ENCODE peak calls at places on chromosome 9, in seven cellular contexts. N is H1, Z is HCT116, R is HepG2, W is SK-N-SH, F is K562, H is GM12878. C is an unnamed sample.

GRCh38 chr9:138022121-138022741 is 144.6 kb downstream of the CACNA1B start:
- DNase-seq in N (peak), Z (peak), R (no peak), W (peak), F (peak), H (no peak), C (no peak)

GRCh38 chr9:121169094-121169601 is 32.5 kb downstream of the RAB14 start:
- DNase-seq in N (no peak), Z (no peak), R (peak), W (peak), F (peak), H (no peak), C (peak)

GRCh38 chr9:114446036-114446435 is 58.3 kb upstream of the AKNA start:
- DNase-seq in N (no peak), Z (no peak), R (no peak), W (no peak), F (no peak), H (no peak), C (no peak)

GRCh38 chr9:128412120-128412790 is 8.4 kb upstream of the CERCAM start:
- DNase-seq in N (peak), Z (no peak), R (peak), W (peak), F (peak), H (no peak), C (no peak)

GRCh38 chr9:98045234-98046160 is 11.0 kb upstream of the NANS start:
- DNase-seq in N (no peak), Z (peak), R (peak), W (no peak), F (peak), H (peak), C (peak)

GRCh38 chr9:37929441-37929895 is 25.5 kb upstream of the SLC25A51 start:
- DNase-seq in N (no peak), Z (peak), R (no peak), W (no peak), F (no peak), H (no peak), C (no peak)

GRCh38 chr9:84170521-84171141 is 169.9 kb downstream of the SLC28A3 start:
- DNase-seq in N (no peak), Z (peak), R (peak), W (peak), F (peak), H (no peak), C (no peak)

GRCh38 chr9:112447283-112447761 is 39.3 kb upstream of the KIAA1958 start:
- DNase-seq in N (no peak), Z (no peak), R (no peak), W (no peak), F (no peak), H (no peak), C (no peak)

GRCh38 chr9:122016789-122017188 is 76.3 kb downstream of the TTLL11 start:
- DNase-seq in N (no peak), Z (no peak), R (no peak), W (no peak), F (peak), H (no peak), C (peak)

GRCh38 chr9:2220036-2220435 is 204.9 kb downstream of the SMARCA2 start:
- DNase-seq in N (no peak), Z (no peak), R (no peak), W (no peak), F (no peak), H (no peak), C (no peak)

GRCh38 chr9:34559616-34560546 is 29.6 kb downstream of the CNTFR start:
- DNase-seq in N (no peak), Z (no peak), R (peak), W (peak), F (no peak), H (no peak), C (no peak)

GRCh38 chr9:99385814-99386279 is 163.8 kb downstream of the SEC61B start:
- DNase-seq in N (no peak), Z (peak), R (no peak), W (no peak), F (no peak), H (no peak), C (no peak)

GRCh38 chr9:136100700-136101614 is 5.9 kb upstream of the NACC2 start:
- DNase-seq in N (no peak), Z (no peak), R (no peak), W (no peak), F (peak), H (no peak), C (no peak)

GRCh38 chr9:134165357-134166315 is 1.3 kb upstream of the RNU6ATAC start:
- DNase-seq in N (no peak), Z (peak), R (no peak), W (peak), F (peak), H (no peak), C (peak)

GRCh38 chr9:85536514-85536913 is 205.2 kb downstream of the AGTPBP1 start:
- DNase-seq in N (no peak), Z (no peak), R (no peak), W (no peak), F (no peak), H (no peak), C (no peak)

GRCh38 chr9:127004946-127005769 is 90.6 kb downstream of the RALGPS1 start:
- DNase-seq in N (no peak), Z (no peak), R (no peak), W (no peak), F (no peak), H (peak), C (no peak)

GRCh38 chr9:97558701-97559101 is 57.2 kb downstream of the TMOD1 start:
- DNase-seq in N (no peak), Z (no peak), R (no peak), W (no peak), F (no peak), H (no peak), C (no peak)

GRCh38 chr9:136526625-136527066 is 19.2 kb downstream of the NOTCH1 start:
- DNase-seq in N (no peak), Z (no peak), R (no peak), W (no peak), F (no peak), H (no peak), C (no peak)

GRCh38 chr9:71796368-71796767 is 28.1 kb upstream of the CEMIP2 start:
- DNase-seq in N (no peak), Z (no peak), R (no peak), W (no peak), F (no peak), H (peak), C (no peak)

GRCh38 chr9:108022246-108022935 is 532.8 kb upstream of the KLF4 start:
- DNase-seq in N (no peak), Z (no peak), R (no peak), W (no peak), F (no peak), H (no peak), C (no peak)

GRCh38 chr9:126155756-126156664 is 170.6 kb upstream of the MVB12B start:
- DNase-seq in N (no peak), Z (no peak), R (no peak), W (no peak), F (no peak), H (no peak), C (no peak)

GRCh38 chr9:8961186-8961666 is 1161.6 kb upstream of the DMAC1 start:
- DNase-seq in N (no peak), Z (no peak), R (peak), W (no peak), F (no peak), H (no peak), C (no peak)

GRCh38 chr9:22084336-22085035 is 75.4 kb upstream of the CDKN2B start:
- DNase-seq in N (no peak), Z (peak), R (peak), W (no peak), F (no peak), H (no peak), C (no peak)

GRCh38 chr9:137163101-137163661 is 6.7 kb downstream of the LRRC26 start:
- DNase-seq in N (no peak), Z (peak), R (no peak), W (no peak), F (peak), H (no peak), C (no peak)

GRCh38 chr9:105150991-105151685 is 93.3 kb upstream of the SLC44A1 start:
- DNase-seq in N (no peak), Z (no peak), R (no peak), W (no peak), F (no peak), H (no peak), C (no peak)

GRCh38 chr9:91640428-91640827 is 216.8 kb upstream of the NFIL3 start:
- DNase-seq in N (no peak), Z (no peak), R (no peak), W (no peak), F (no peak), H (no peak), C (no peak)

GRCh38 chr9:91644433-91644832 is 220.8 kb upstream of the NFIL3 start:
- DNase-seq in N (no peak), Z (no peak), R (no peak), W (no peak), F (no peak), H (no peak), C (no peak)

GRCh38 chr9:91639054-91639453 is 215.4 kb upstream of the NFIL3 start:
- DNase-seq in N (no peak), Z (no peak), R (no peak), W (no peak), F (no peak), H (no peak), C (no peak)

GRCh38 chr9:91643474-91644102 is 220.0 kb upstream of the NFIL3 start:
- DNase-seq in N (no peak), Z (no peak), R (no peak), W (no peak), F (no peak), H (no peak), C (no peak)

GRCh38 chr9:91642771-91643170 is 219.1 kb upstream of the NFIL3 start:
- DNase-seq in N (no peak), Z (no peak), R (no peak), W (no peak), F (no peak), H (no peak), C (peak)
- TF ChIP-seq JUND in N (no peak), Z (no peak), R (no peak), W (no peak), F (no peak), H (no peak), C (no peak)

DNA sequence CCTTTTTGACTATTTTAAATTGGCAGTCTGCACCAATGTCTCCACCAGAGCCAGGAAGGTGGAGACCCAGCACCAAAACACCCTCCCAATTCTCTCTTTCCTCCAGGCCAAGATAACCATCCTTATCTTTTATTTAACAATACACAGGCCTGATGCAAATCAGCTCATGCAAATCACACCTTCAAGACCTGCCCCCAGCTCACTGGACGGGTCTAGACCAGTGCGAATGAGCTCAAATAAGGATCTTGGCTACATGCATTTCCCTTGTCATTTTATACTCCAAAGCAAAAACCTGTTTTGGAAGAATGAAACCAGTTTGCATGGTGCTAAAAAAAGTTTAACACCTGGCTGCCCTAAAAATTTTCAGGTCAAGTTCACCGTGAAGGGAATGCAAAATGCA is 31.9 kb upstream of the DAPK1 start:
- DNase-seq in N (no peak), Z (no peak), R (no peak), W (no peak), F (no peak), H (no peak), C (no peak)
- TF ChIP-seq JUND in N (no peak), Z (no peak), R (no peak), W (no peak), F (no peak), H (no peak), C (no peak)

GRCh38 chr9:132288371-132288770 is 66.4 kb downstream of the SETX start:
- DNase-seq in N (no peak), Z (no peak), R (no peak), W (no peak), F (no peak), H (no peak), C (no peak)

GRCh38 chr9:132288956-132289355 is 65.8 kb downstream of the SETX start:
- DNase-seq in N (no peak), Z (no peak), R (no peak), W (no peak), F (no peak), H (no peak), C (no peak)

GRCh38 chr9:132283165-132283564 is 71.6 kb downstream of the SETX start:
- DNase-seq in N (no peak), Z (no peak), R (no peak), W (no peak), F (no peak), H (no peak), C (no peak)

DNA sequence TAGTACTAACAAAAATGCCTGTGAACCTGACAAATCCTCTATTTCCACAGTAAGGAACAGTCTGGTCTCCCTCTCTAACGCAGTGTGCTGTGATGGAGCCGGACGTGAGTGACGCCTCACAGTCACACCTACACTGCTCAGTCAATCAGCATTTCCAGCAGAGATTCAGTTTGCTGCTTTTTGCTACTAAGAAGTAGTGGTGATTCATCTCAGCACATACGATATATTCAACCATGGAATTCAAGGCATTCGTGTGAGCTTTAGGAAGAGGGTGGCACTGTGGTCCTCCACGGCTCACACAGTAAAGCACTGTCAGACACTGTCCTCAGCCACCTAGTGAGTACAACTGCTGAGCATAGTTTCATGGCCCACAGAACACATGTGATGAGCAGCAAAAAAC is 70.9 kb downstream of the SETX start:
- DNase-seq in N (no peak), Z (no peak), R (no peak), W (no peak), F (no peak), H (no peak), C (no peak)
- TF ChIP-seq JUND in N (no peak), Z (no peak), R (no peak), W (no peak), F (no peak), H (no peak), C (no peak)

GRCh38 chr9:131580358-131580757 is 35.0 kb downstream of the PRRT1B start:
- DNase-seq in N (no peak), Z (no peak), R (no peak), W (no peak), F (no peak), H (no peak), C (peak)

GRCh38 chr9:131577005-131578000 is 32.0 kb downstream of the PRRT1B start:
- DNase-seq in N (no peak), Z (no peak), R (no peak), W (no peak), F (no peak), H (no peak), C (no peak)

GRCh38 chr9:131579789-131580211 is 34.5 kb downstream of the PRRT1B start:
- DNase-seq in N (no peak), Z (no peak), R (no peak), W (no peak), F (no peak), H (no peak), C (no peak)

GRCh38 chr9:131578016-131578415 is 32.7 kb downstream of the PRRT1B start:
- DNase-seq in N (no peak), Z (no peak), R (no peak), W (no peak), F (no peak), H (no peak), C (no peak)

DNA sequence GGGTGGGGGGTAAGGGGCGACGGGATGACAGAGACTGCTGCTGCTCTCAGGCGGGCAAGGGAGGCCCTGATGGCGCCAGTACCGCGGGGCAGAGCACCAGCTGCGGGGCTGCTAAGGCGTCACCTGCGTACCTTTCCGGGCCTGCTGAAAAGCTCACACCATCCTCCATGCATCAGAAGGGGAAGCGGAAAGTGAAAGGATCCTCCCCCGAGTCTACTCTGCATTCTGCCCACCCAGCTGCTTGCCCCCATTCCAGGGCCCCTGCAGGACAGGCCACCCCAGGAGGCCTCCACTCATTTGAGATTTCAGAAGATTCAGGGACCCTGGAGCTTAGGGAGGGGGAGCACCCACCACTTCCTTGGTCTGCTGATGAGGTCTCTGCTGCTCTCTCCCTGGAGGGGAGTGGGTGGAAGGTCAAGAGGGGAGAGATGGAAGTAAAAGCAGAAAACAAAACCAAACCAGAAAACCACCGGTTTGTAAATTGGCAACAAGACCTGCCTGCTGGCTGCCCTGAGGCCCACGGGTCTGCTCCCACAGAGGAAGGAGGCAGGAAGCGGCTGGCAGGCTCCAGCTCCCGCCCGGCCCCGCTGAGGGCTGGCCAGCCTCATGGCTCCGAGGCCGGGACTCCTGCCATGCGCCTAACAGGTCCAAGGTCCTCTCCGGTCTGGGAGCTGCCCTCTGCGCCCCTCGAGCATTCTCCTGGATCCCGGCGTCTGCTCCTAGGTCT is 33.6 kb downstream of the PRRT1B start:
- DNase-seq in N (no peak), Z (no peak), R (no peak), W (peak), F (no peak), H (peak), C (no peak)
- TF ChIP-seq JUND in N (no peak), Z (no peak), R (no peak), W (no peak), F (no peak), H (no peak), C (no peak)

GRCh38 chr9:20562051-20562450 is 60.2 kb downstream of the MLLT3 start:
- DNase-seq in N (no peak), Z (no peak), R (no peak), W (no peak), F (no peak), H (no peak), C (no peak)
- TF ChIP-seq JUND in N (no peak), Z (no peak), R (no peak), W (no peak), F (no peak), H (no peak), C (no peak)

GRCh38 chr9:129570450-129571297 is 50.2 kb downstream of the C9orf50 start:
- DNase-seq in N (no peak), Z (peak), R (peak), W (no peak), F (peak), H (no peak), C (peak)

GRCh38 chr9:129573977-129574376 is 46.9 kb downstream of the C9orf50 start:
- DNase-seq in N (no peak), Z (no peak), R (no peak), W (no peak), F (no peak), H (no peak), C (no peak)

GRCh38 chr9:129571298-129572051 is 49.4 kb downstream of the C9orf50 start:
- DNase-seq in N (no peak), Z (no peak), R (peak), W (no peak), F (no peak), H (no peak), C (no peak)

GRCh38 chr9:129572517-129572916 is 48.4 kb downstream of the C9orf50 start:
- DNase-seq in N (no peak), Z (no peak), R (no peak), W (no peak), F (no peak), H (no peak), C (no peak)

DNA sequence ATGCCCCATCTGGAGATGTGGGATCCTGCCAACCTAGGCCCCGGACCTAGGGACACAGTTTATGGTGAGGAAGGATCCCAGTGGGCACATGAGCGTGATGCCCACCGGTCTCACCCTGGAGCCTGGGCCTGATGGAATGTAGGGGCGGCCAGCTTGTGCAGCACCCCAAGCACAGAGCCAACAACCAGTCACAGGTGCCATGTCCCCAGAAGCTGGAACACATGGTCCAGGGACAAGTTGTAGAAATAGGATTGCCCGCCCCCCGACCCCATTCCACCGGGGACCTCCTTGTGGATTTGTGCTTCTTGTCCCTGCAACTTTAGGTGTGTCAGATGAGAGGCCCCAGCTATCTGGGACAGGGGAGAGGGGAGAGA is 48.9 kb downstream of the C9orf50 start:
- DNase-seq in N (no peak), Z (no peak), R (no peak), W (no peak), F (no peak), H (no peak), C (no peak)
- TF ChIP-seq JUND in N (no peak), Z (no peak), R (no peak), W (no peak), F (no peak), H (no peak), C (no peak)

GRCh38 chr9:132837501-132838268 is 40.4 kb downstream of the AK8 start:
- DNase-seq in N (no peak), Z (no peak), R (no peak), W (no peak), F (no peak), H (no peak), C (no peak)

GRCh38 chr9:132842124-132843005 is 35.7 kb downstream of the AK8 start:
- DNase-seq in N (no peak), Z (no peak), R (no peak), W (no peak), F (no peak), H (no peak), C (peak)

GRCh38 chr9:132834343-132834742 is 43.7 kb downstream of the AK8 start:
- DNase-seq in N (no peak), Z (no peak), R (no peak), W (no peak), F (no peak), H (no peak), C (no peak)

GRCh38 chr9:132840980-132841379 is 37.1 kb downstream of the AK8 start:
- DNase-seq in N (no peak), Z (no peak), R (no peak), W (peak), F (no peak), H (no peak), C (no peak)

GRCh38 chr9:132838291-132838690 is 39.8 kb downstream of the AK8 start:
- DNase-seq in N (no peak), Z (no peak), R (no peak), W (no peak), F (no peak), H (no peak), C (no peak)
- TF ChIP-seq JUND in N (no peak), Z (no peak), R (no peak), W (no peak), F (no peak), H (no peak), C (no peak)

GRCh38 chr9:124849801-124850200 is 3.5 kb upstream of the WDR38 start:
- DNase-seq in N (no peak), Z (no peak), R (peak), W (no peak), F (no peak), H (no peak), C (no peak)
- TF ChIP-seq JUND in N (no peak), Z (no peak), R (no peak), W (no peak), F (no peak), H (no peak), C (no peak)

GRCh38 chr9:33137781-33138264 is 29.3 kb downstream of the B4GALT1 start:
- DNase-seq in N (no peak), Z (no peak), R (no peak), W (no peak), F (no peak), H (no peak), C (no peak)

GRCh38 chr9:33138768-33139167 is 28.4 kb downstream of the B4GALT1 start:
- DNase-seq in N (no peak), Z (no peak), R (no peak), W (no peak), F (no peak), H (no peak), C (no peak)

GRCh38 chr9:33140406-33141360 is 26.5 kb downstream of the B4GALT1 start:
- DNase-seq in N (no peak), Z (no peak), R (no peak), W (no peak), F (no peak), H (no peak), C (no peak)

GRCh38 chr9:33137271-33137670 is 29.9 kb downstream of the B4GALT1 start:
- DNase-seq in N (no peak), Z (no peak), R (no peak), W (no peak), F (no peak), H (no peak), C (no peak)

GRCh38 chr9:33139421-33140228 is 27.5 kb downstream of the B4GALT1 start:
- DNase-seq in N (no peak), Z (no peak), R (peak), W (no peak), F (no peak), H (no peak), C (no peak)
- TF ChIP-seq JUND in N (no peak), Z (no peak), R (peak), W (no peak), F (no peak), H (no peak), C (no peak)